ENCODE peak calls at places on chromosomes 13 and 19, in four cellular contexts. U, M, N and X are unnamed samples.

GRCh38 chr19:1082928-1083816 is 12.0 kb downstream of the POLR2E start:
- DNase-seq in U (no peak), M (peak; percentile 15), N (no peak), X (no peak)

GRCh38 chr19:35555301-35556005 is 8.0 kb downstream of the ATP4A start:
- DNase-seq in U (no peak), M (no peak), N (no peak), X (peak; percentile 63)

GRCh38 chr13:41326661-41327060 is 15.6 kb downstream of the NAA16 start:
- DNase-seq in U (no peak), M (no peak), N (no peak), X (no peak)

GRCh38 chr13:74891610-74892009 is 590.4 kb downstream of the TBC1D4 start:
- DNase-seq in U (no peak), M (no peak), N (no peak), X (no peak)

GRCh38 chr13:27018230-27018875 is 153.3 kb downstream of the USP12 start:
- DNase-seq in U (no peak), M (no peak), N (no peak), X (no peak)

GRCh38 chr19:53864308-53864836 is 3.3 kb upstream of the MYADM start:
- DNase-seq in U (no peak), M (no peak), N (no peak), X (peak; percentile 1)

GRCh38 chr13:34700155-34700554 is 241.9 kb upstream of the NBEA start:
- DNase-seq in U (no peak), M (no peak), N (no peak), X (no peak)

GRCh38 chr19:33734913-33735312 is 61.8 kb upstream of the KCTD15 start:
- DNase-seq in U (no peak), M (no peak), N (no peak), X (no peak)

GRCh38 chr19:47109541-47110375 is 3.8 kb downstream of the ZC3H4 start:
- DNase-seq in U (peak; percentile 10), M (no peak), N (no peak), X (peak; percentile 28)

GRCh38 chr13:35995136-35995535 is 136.0 kb downstream of the DCLK1 start:
- DNase-seq in U (no peak), M (no peak), N (no peak), X (no peak)

GRCh38 chr19:35714601-35715354 is 3.0 kb upstream of the KMT2B start:
- DNase-seq in U (no peak), M (no peak), N (no peak), X (no peak)

GRCh38 chr19:48393559-48394330 is at the start of gene GRIN2D:
- DNase-seq in U (no peak), M (no peak), N (no peak), X (peak; percentile 38)

GRCh38 chr19:19217110-19217509 is 5.4 kb downstream of the NCAN start:
- DNase-seq in U (peak; percentile 38), M (no peak), N (no peak), X (peak; percentile 70)

GRCh38 chr19:34259367-34259865 is 5.1 kb downstream of the GARRE1 start:
- DNase-seq in U (peak; percentile 24), M (no peak), N (no peak), X (no peak)

GRCh38 chr13:99378985-99379734 is 72.0 kb upstream of the GPR183 start:
- DNase-seq in U (no peak), M (no peak), N (no peak), X (no peak)

GRCh38 chr19:48698046-48698445 is 2.3 kb downstream of the FUT2 start:
- DNase-seq in U (no peak), M (no peak), N (no peak), X (peak; percentile 55)

GRCh38 chr19:46466536-46467199 is 4.7 kb downstream of the PNMA8A start:
- DNase-seq in U (no peak), M (no peak), N (no peak), X (no peak)

GRCh38 chr19:7860902-7861618 is 13.1 kb downstream of the PRR36 start:
- DNase-seq in U (no peak), M (no peak), N (no peak), X (no peak)

GRCh38 chr13:19959831-19960672 is 1.5 kb downstream of the ZMYM2 start:
- DNase-seq in U (peak; percentile 86), M (peak; percentile 70), N (peak; percentile 73), X (peak; percentile 43)

GRCh38 chr13:43933378-43933777 is 53.7 kb downstream of the LACC1 start:
- DNase-seq in U (no peak), M (no peak), N (no peak), X (no peak)

GRCh38 chr19:31146546-31147183 is 202.6 kb downstream of the TSHZ3 start:
- DNase-seq in U (no peak), M (no peak), N (no peak), X (no peak)

GRCh38 chr19:8489591-8490394 is 12.6 kb downstream of the PRAM1 start:
- DNase-seq in U (peak; percentile 52), M (no peak), N (no peak), X (no peak)

GRCh38 chr19:403221-404036 is 5.5 kb downstream of the C2CD4C start:
- DNase-seq in U (no peak), M (peak; percentile 8), N (no peak), X (no peak)

GRCh38 chr19:21110183-21110582 is 28.2 kb downstream of the ZNF714 start:
- DNase-seq in U (no peak), M (no peak), N (no peak), X (no peak)

GRCh38 chr19:7177926-7178325 is 108.4 kb downstream of the ZNF557 start:
- DNase-seq in U (peak; percentile 21), M (no peak), N (no peak), X (no peak)

GRCh38 chr19:50835103-50835784 is 1.9 kb upstream of the KLK15 start:
- DNase-seq in U (peak; percentile 3), M (no peak), N (no peak), X (no peak)

GRCh38 chr13:69292789-69293425 is 814.7 kb upstream of the ATXN8OS start:
- DNase-seq in U (no peak), M (no peak), N (no peak), X (no peak)

GRCh38 chr19:6976197-6976596 is 45.0 kb downstream of the MBD3L2B start:
- DNase-seq in U (no peak), M (no peak), N (no peak), X (no peak)

GRCh38 chr19:47176071-47176626 is 45.5 kb downstream of the SAE1 start:
- DNase-seq in U (no peak), M (no peak), N (no peak), X (no peak)

GRCh38 chr13:100650321-100650720 is 24.3 kb downstream of the TMTC4 start:
- DNase-seq in U (no peak), M (no peak), N (no peak), X (no peak)

GRCh38 chr19:7874080-7874856 is at the start of gene PRR36:
- DNase-seq in U (peak; percentile 90), M (no peak), N (no peak), X (peak; percentile 43)